ENCODE peak calls at places on chromosomes 4 and X, in eight cellular contexts. Q, N, V, J, R, A, S and B are unnamed samples.

GRCh38 chr4:67896421-67897065 is 12.7 kb upstream of the TMPRSS11D start:
- DNase-seq in Q (no peak), N (no peak), V (no peak), J (no peak), R (no peak), A (no peak), S (no peak), B (no peak)

GRCh38 chr4:93710101-93710846 is 118.3 kb upstream of the ATOH1 start:
- DNase-seq in Q (peak; percentile 35), N (no peak), V (no peak), J (peak; percentile 23), R (no peak), A (peak; percentile 65), S (peak; percentile 18), B (peak; percentile 11)

GRCh38 chrX:153871946-153872878 is 13.8 kb downstream of the L1CAM start:
- DNase-seq in Q (no peak), N (no peak), V (no peak), J (no peak), R (no peak), A (peak; percentile 53), S (no peak), B (no peak)

GRCh38 chr4:1547131-1547862 is 136.8 kb downstream of the FAM53A start:
- DNase-seq in Q (no peak), N (no peak), V (no peak), J (no peak), R (no peak), A (no peak), S (no peak), B (no peak)

GRCh38 chr4:52588097-52588496 is 71.0 kb downstream of the USP46 start:
- DNase-seq in Q (peak; percentile 12), N (peak; percentile 13), V (peak; percentile 41), J (peak; percentile 19), R (no peak), A (peak; percentile 22), S (no peak), B (peak; percentile 1)

GRCh38 chr4:185344743-185345538 is 50.8 kb downstream of the LRP2BP start:
- DNase-seq in Q (no peak), N (no peak), V (peak; percentile 34), J (no peak), R (peak; percentile 82), A (no peak), S (no peak), B (no peak)

GRCh38 chrX:43604753-43605152 is 51.3 kb upstream of the MAOA start:
- DNase-seq in Q (no peak), N (no peak), V (no peak), J (no peak), R (no peak), A (no peak), S (no peak), B (no peak)

GRCh38 chr4:41538017-41538733 is at the start of gene LIMCH1:
- DNase-seq in Q (no peak), N (no peak), V (peak; percentile 42), J (peak; percentile 48), R (peak; percentile 32), A (no peak), S (no peak), B (peak; percentile 79)

GRCh38 chr4:69546121-69546520 is 50.4 kb upstream of the UGT2B4 start:
- DNase-seq in Q (no peak), N (peak; percentile 18), V (peak; percentile 90), J (peak; percentile 68), R (no peak), A (no peak), S (peak; percentile 41), B (peak; percentile 43)

GRCh38 chrX:111353810-111354209 is 58.2 kb downstream of the DCX start:
- DNase-seq in Q (no peak), N (no peak), V (no peak), J (no peak), R (no peak), A (no peak), S (no peak), B (no peak)

GRCh38 chrX:53028678-53029077 is 19.9 kb upstream of the GPR173 start:
- DNase-seq in Q (no peak), N (no peak), V (no peak), J (no peak), R (no peak), A (no peak), S (peak; percentile 4), B (no peak)

GRCh38 chrX:71671043-71671829 is 3.9 kb downstream of the LOC101059915 start:
- DNase-seq in Q (no peak), N (no peak), V (no peak), J (no peak), R (no peak), A (no peak), S (peak; percentile 47), B (no peak)